ENCODE peak calls at places on chromosomes 13 and 19, in nine cellular contexts. A, V, G, X, M, K, F, N and I are unnamed samples.

GRCh38 chr19:44521370-44521769 is 8.1 kb downstream of the CEACAM20 start:
- DNase-seq in A (no peak), V (no peak), G (no peak), X (no peak), M (no peak), K (no peak), F (no peak), N (no peak), I (no peak)

GRCh38 chr19:32138416-32138815 is 207.0 kb upstream of the ZNF507 start:
- DNase-seq in A (no peak), V (no peak), G (no peak), X (no peak), M (no peak), K (no peak), F (no peak), N (no peak), I (no peak)

GRCh38 chr13:99501952-99502310 is 659 bp downstream of the TM9SF2 start:
- DNase-seq in A (no peak), V (no peak), G (peak), X (no peak), M (no peak), K (peak), F (no peak), N (no peak), I (peak)

GRCh38 chr13:92407858-92408257 is 818.7 kb upstream of the GPC6 start:
- DNase-seq in A (no peak), V (no peak), G (no peak), X (no peak), M (no peak), K (no peak), F (no peak), N (peak), I (no peak)

GRCh38 chr13:30520571-30520970 is 54.8 kb upstream of the HMGB1 start:
- DNase-seq in A (no peak), V (no peak), G (peak), X (peak), M (no peak), K (peak), F (no peak), N (no peak), I (no peak)

GRCh38 chr13:98930014-98930625 is 47.7 kb downstream of the DOCK9 start:
- DNase-seq in A (peak), V (no peak), G (no peak), X (no peak), M (no peak), K (no peak), F (no peak), N (peak), I (no peak)

GRCh38 chr13:99260216-99260615 is 2.0 kb upstream of the GPR18 start:
- DNase-seq in A (no peak), V (no peak), G (peak), X (no peak), M (no peak), K (no peak), F (no peak), N (no peak), I (no peak)

GRCh38 chr13:22102237-22102636 is 431.4 kb downstream of the FGF9 start:
- DNase-seq in A (no peak), V (no peak), G (peak), X (no peak), M (no peak), K (no peak), F (no peak), N (no peak), I (no peak)

GRCh38 chr13:53110181-53110580 is 81.6 kb downstream of the OLFM4 start:
- DNase-seq in A (no peak), V (no peak), G (no peak), X (no peak), M (no peak), K (no peak), F (no peak), N (no peak), I (no peak)

GRCh38 chr19:5585461-5586299 is 17.9 kb upstream of the TINCR start:
- DNase-seq in A (peak), V (no peak), G (no peak), X (no peak), M (peak), K (no peak), F (no peak), N (peak), I (no peak)

GRCh38 chr13:98981596-98982195 is 3.8 kb upstream of the DOCK9 start:
- DNase-seq in A (no peak), V (no peak), G (peak), X (no peak), M (no peak), K (no peak), F (no peak), N (no peak), I (no peak)

GRCh38 chr19:44848805-44849457 is 2.8 kb downstream of the NECTIN2 start:
- DNase-seq in A (no peak), V (peak), G (no peak), X (no peak), M (no peak), K (no peak), F (no peak), N (peak), I (peak)

GRCh38 chr13:75468602-75469001 is 13.4 kb downstream of the TBC1D4 start:
- DNase-seq in A (no peak), V (no peak), G (peak), X (no peak), M (no peak), K (no peak), F (no peak), N (no peak), I (no peak)

GRCh38 chr13:77896977-77897376 is 21.7 kb downstream of the EDNRB start:
- DNase-seq in A (no peak), V (no peak), G (peak), X (no peak), M (no peak), K (peak), F (no peak), N (no peak), I (no peak)

GRCh38 chr19:1315470-1316166 is 29.9 kb downstream of the EFNA2 start:
- DNase-seq in A (peak), V (peak), G (peak), X (no peak), M (no peak), K (peak), F (peak), N (peak), I (peak)

GRCh38 chr13:77448689-77449088 is 86.8 kb upstream of the SCEL start:
- DNase-seq in A (no peak), V (no peak), G (no peak), X (no peak), M (no peak), K (no peak), F (no peak), N (peak), I (no peak)

GRCh38 chr13:99434258-99434788 is 66.9 kb upstream of the TM9SF2 start:
- DNase-seq in A (no peak), V (no peak), G (no peak), X (no peak), M (no peak), K (no peak), F (no peak), N (peak), I (no peak)

GRCh38 chr13:53545340-53545941 is 516.8 kb downstream of the OLFM4 start:
- DNase-seq in A (no peak), V (no peak), G (no peak), X (no peak), M (no peak), K (no peak), F (no peak), N (peak), I (no peak)

GRCh38 chr13:31015207-31015606 is 82.8 kb downstream of the TEX26 start:
- DNase-seq in A (no peak), V (no peak), G (no peak), X (no peak), M (no peak), K (no peak), F (no peak), N (no peak), I (peak)

GRCh38 chr13:44555207-44555606 is 20.9 kb downstream of the TSC22D1 start:
- DNase-seq in A (peak), V (no peak), G (no peak), X (no peak), M (no peak), K (no peak), F (no peak), N (no peak), I (no peak)

GRCh38 chr19:22733691-22734090 is 50.3 kb downstream of the ZNF99 start:
- DNase-seq in A (no peak), V (no peak), G (no peak), X (no peak), M (no peak), K (no peak), F (no peak), N (no peak), I (no peak)

GRCh38 chr13:110055089-110055488 is 251.9 kb downstream of the COL4A1 start:
- DNase-seq in A (no peak), V (no peak), G (peak), X (no peak), M (no peak), K (no peak), F (no peak), N (no peak), I (peak)

GRCh38 chr13:110443633-110444225 is 117.8 kb downstream of the RAB20 start:
- DNase-seq in A (no peak), V (no peak), G (no peak), X (no peak), M (no peak), K (peak), F (no peak), N (no peak), I (peak)

DNA sequence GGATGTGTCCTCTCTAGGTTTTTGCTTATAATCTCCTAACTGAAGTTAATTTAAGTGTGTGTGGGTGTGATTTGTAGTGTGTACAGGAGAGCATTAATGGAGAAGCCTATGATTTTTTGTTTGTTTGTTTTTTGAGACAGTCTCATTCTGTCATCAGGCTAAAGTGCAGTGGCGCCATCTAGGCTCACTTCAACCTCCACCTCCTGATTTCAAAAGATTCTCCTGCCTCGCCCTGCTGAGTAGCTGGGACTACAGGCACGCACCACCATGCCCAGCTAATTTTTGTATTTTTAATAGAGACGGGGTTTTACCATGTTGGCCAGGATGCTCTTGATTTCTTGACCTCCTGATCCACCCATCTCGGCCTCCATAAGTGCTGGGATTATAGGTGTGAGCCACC is 20.6 kb downstream of the ZNF701 start:
- DNase-seq in A (no peak), V (no peak), G (no peak), X (no peak), M (no peak), K (no peak), F (no peak), N (peak), I (no peak)
- H3K4me3 ChIP-seq in A (no peak), V (no peak), G (no peak), X (no peak), M (no peak), K (no peak), F (no peak), N (no peak), I (no peak)

DNA sequence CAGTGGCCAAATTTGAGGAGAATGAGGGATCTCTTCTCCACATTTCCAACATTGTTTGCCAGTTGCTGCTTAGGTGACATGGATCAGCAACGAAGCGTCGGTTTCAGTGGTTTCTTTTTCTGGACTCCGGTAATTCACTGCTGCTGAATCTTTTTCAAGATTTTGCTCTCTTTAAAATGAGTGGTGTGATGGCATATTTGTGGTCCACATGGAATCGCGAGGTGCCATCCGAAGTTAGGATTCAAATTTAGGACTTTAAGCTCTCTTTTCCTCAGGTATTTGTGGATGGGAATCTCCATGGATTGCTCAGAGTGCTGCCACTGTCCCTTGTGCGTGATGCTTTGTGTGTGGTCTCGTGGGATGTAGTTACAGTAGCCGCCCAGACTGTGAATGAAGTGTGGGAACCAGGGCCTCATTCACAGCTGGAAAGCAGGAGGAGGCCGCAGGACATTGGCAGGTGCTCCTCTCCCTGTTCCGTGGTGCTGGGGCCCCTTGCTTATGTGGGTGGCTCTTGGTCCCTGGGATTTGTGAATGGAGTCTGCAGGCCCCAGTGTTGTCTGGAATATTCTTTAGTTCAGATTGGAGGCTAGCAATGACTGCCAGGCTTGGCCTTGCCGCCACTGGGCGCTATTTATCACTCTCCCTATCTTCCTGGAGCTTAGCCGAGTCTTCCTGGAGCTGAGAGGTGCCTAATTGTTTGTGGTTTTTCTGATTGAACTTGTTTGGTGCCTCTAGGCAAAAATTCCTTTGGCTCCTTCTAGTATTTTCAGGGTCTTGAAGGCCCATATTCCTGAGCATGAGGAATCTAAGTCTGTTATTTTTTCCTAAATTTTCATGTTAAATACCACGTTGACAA is 1.5 kb downstream of the ILF3 start:
- DNase-seq in A (no peak), V (no peak), G (peak), X (no peak), M (no peak), K (peak), F (no peak), N (peak), I (peak)
- TF ChIP-seq CTCF in A (peak), V (no peak), G (peak), X (no peak), M (no peak), K (peak), F (no peak), N (peak), I (peak)

GRCh38 chr13:38180670-38181069 is 169.0 kb upstream of the UFM1 start:
- DNase-seq in A (no peak), V (no peak), G (peak), X (no peak), M (no peak), K (no peak), F (no peak), N (no peak), I (peak)
- H3K4me3 ChIP-seq in A (peak), V (no peak), G (peak), X (peak), M (no peak), K (peak), F (no peak), N (no peak), I (no peak)

GRCh38 chr13:46614582-46614981 is 61.6 kb downstream of the LRCH1 start:
- DNase-seq in A (no peak), V (no peak), G (no peak), X (peak), M (no peak), K (peak), F (peak), N (no peak), I (peak)
- TF ChIP-seq CTCF in A (no peak), V (no peak), G (no peak), X (peak), M (no peak), K (peak), F (peak), N (no peak), I (peak)

GRCh38 chr13:46178821-46179220 is 3.2 kb downstream of the LCP1 start:
- DNase-seq in A (no peak), V (no peak), G (no peak), X (no peak), M (no peak), K (no peak), F (no peak), N (no peak), I (no peak)
- H3K4me3 ChIP-seq in A (no peak), V (no peak), G (no peak), X (no peak), M (no peak), K (no peak), F (no peak), N (no peak), I (no peak)

GRCh38 chr13:49869514-49869913 is 66.6 kb downstream of the SPRYD7 start:
- DNase-seq in A (no peak), V (no peak), G (peak), X (no peak), M (no peak), K (peak), F (no peak), N (peak), I (peak)
- TF ChIP-seq CTCF in A (no peak), V (peak), G (peak), X (peak), M (no peak), K (peak), F (peak), N (peak), I (peak)

GRCh38 chr13:96792188-96792587 is 202.1 kb downstream of the OXGR1 start:
- DNase-seq in A (no peak), V (no peak), G (no peak), X (no peak), M (no peak), K (no peak), F (no peak), N (no peak), I (no peak)

GRCh38 chr13:96792736-96793444 is 201.4 kb downstream of the OXGR1 start:
- DNase-seq in A (no peak), V (no peak), G (no peak), X (no peak), M (no peak), K (peak), F (no peak), N (no peak), I (no peak)

DNA sequence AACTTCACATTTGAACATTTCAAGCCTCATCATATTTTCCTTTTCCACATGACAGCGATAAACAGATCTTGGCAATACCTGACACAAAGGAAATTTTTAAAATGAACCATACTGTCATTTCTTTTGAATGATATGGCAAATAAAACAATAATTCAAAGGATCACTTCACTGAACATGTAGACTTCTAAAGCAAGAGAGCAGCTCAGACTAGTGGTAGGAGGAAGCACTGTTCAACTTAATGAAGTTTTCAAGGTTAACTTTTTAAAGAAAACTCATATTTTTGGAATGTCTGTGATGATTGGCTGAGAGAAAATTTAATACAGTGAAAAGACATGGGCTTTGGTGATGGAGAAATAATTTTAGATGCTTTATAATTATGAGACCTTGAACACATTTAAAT is 198.0 kb downstream of the OXGR1 start:
- DNase-seq in A (no peak), V (no peak), G (no peak), X (no peak), M (no peak), K (peak), F (no peak), N (no peak), I (no peak)
- H3K4me3 ChIP-seq in A (no peak), V (no peak), G (no peak), X (no peak), M (no peak), K (no peak), F (no peak), N (no peak), I (no peak)